ENCODE peak calls at places on chromosomes 6 and 20, in ten cellular contexts. M is H9, R is PC-9, Y is colonic mucosa, X is left ventricle myocardium inferior, W is ovary, K is aorta, P is SJSA1, A is small intestine, O is endothelial cell of umbilical vein. N is an unnamed sample.
A peak's percentile ranks its signal among the peaks of the same experiment; 100 is the strongest.

GRCh38 chr20:4949833-4950178 is 51.5 kb downstream of the SLC23A2 start:
- DNase-seq in Y (peak; percentile 33), O (peak; percentile 46), R (no peak), P (no peak), M (no peak), K (no peak), X (no peak), W (no peak), A (no peak), N (peak; percentile 28)

GRCh38 chr6:47434372-47435253 is 43.0 kb upstream of the CD2AP start:
- DNase-seq in K (no peak), O (no peak), X (no peak), M (no peak), Y (no peak), P (no peak), W (no peak), A (peak; percentile 74), R (no peak), N (no peak)

GRCh38 chr6:114121913-114122662 is 151.1 kb upstream of the HDAC2 start:
- DNase-seq in X (no peak), W (no peak), R (no peak), M (no peak), P (no peak), K (no peak), O (no peak), Y (no peak), A (no peak), N (no peak)

GRCh38 chr20:2619961-2620595 is 32.4 kb upstream of the NOP56 start:
- DNase-seq in R (no peak), X (no peak), A (no peak), M (no peak), O (no peak), Y (no peak), W (no peak), K (no peak), P (no peak), N (peak; percentile 6)

GRCh38 chr20:44714102-44714700 is 968 bp upstream of the CCN5 start:
- DNase-seq in R (no peak), O (no peak), K (no peak), W (peak; percentile 47), P (no peak), Y (no peak), M (no peak), X (no peak), A (no peak), N (no peak)

GRCh38 chr6:111750753-111751684 is 122.2 kb downstream of the FYN start:
- DNase-seq in R (no peak), O (peak; percentile 83), K (no peak), M (peak; percentile 72), X (no peak), W (no peak), A (peak; percentile 64), Y (no peak), P (no peak), N (peak; percentile 89)

GRCh38 chr6:80382796-80383195 is 276.3 kb downstream of the BCKDHB start:
- DNase-seq in M (no peak), W (no peak), P (no peak), O (peak; percentile 82), K (no peak), R (no peak), A (no peak), Y (no peak), X (no peak), N (peak; percentile 75)

GRCh38 chr6:116371384-116372209 is 850 bp downstream of the DSE start:
- DNase-seq in A (peak; percentile 26), O (peak; percentile 83), M (peak; percentile 84), R (peak; percentile 74), W (peak; percentile 82), X (peak; percentile 73), K (peak; percentile 92), Y (peak; percentile 58), P (peak; percentile 91), N (peak; percentile 92)

GRCh38 chr6:12950879-12951814 is 234.6 kb downstream of the PHACTR1 start:
- DNase-seq in X (no peak), P (no peak), A (no peak), M (no peak), W (no peak), Y (no peak), O (no peak), R (no peak), K (no peak), N (no peak)

GRCh38 chr6:12956991-12957320 is 240.4 kb downstream of the PHACTR1 start:
- DNase-seq in K (no peak), A (no peak), R (no peak), P (no peak), Y (no peak), M (no peak), W (no peak), X (no peak), O (no peak), N (no peak)

GRCh38 chr6:12957321-12958051 is 240.9 kb downstream of the PHACTR1 start:
- DNase-seq in M (peak; percentile 52), W (peak; percentile 58), O (peak; percentile 76), Y (peak; percentile 25), K (peak; percentile 90), X (peak; percentile 74), A (peak; percentile 40), R (no peak), P (no peak), N (peak; percentile 82)

GRCh38 chr6:12958052-12958706 is 241.6 kb downstream of the PHACTR1 start:
- DNase-seq in M (no peak), X (no peak), W (no peak), Y (no peak), O (peak; percentile 68), A (no peak), P (no peak), R (no peak), K (no peak), N (peak; percentile 52)

GRCh38 chr6:12955996-12956395 is 239.4 kb downstream of the PHACTR1 start:
- DNase-seq in K (no peak), O (no peak), P (no peak), A (no peak), W (no peak), Y (no peak), X (no peak), M (no peak), R (no peak), N (peak; percentile 28)
- H3K27me3 ChIP-seq in K (no peaks in the 10 kb centered on the region), O (no peaks in the 10 kb centered on the region), P (peaks cover 11% of the 10 kb centered on the region), A (no peaks in the 10 kb centered on the region), W (no peaks in the 10 kb centered on the region), Y (peaks cover 6% of the 10 kb centered on the region), X (no peaks in the 10 kb centered on the region), M (peaks cover 43% of the 10 kb centered on the region), R (peaks cover 90% of the 10 kb centered on the region), N (peaks cover 2% of the 10 kb centered on the region)

GRCh38 chr6:10424005-10424404 is 9.1 kb upstream of the TFAP2A start:
- DNase-seq in Y (no peak), A (no peak), O (no peak), P (no peak), R (no peak), W (no peak), X (no peak), K (no peak), M (no peak), N (no peak)
- H3K4me1 ChIP-seq in Y (peaks cover 7% of the 10 kb centered on the region), A (peaks cover 4% of the 10 kb centered on the region), O (peaks cover 5% of the 10 kb centered on the region), P (peaks cover 28% of the 10 kb centered on the region), R (peaks cover 26% of the 10 kb centered on the region), W (peaks cover 3% of the 10 kb centered on the region), X (peaks cover 36% of the 10 kb centered on the region), K (no peaks in the 10 kb centered on the region), M (no peaks in the 10 kb centered on the region), N (peaks cover 6% of the 10 kb centered on the region)

GRCh38 chr6:136251394-136251793 is 1.3 kb upstream of the MTFR2 start:
- DNase-seq in X (no peak), Y (no peak), M (no peak), R (no peak), A (peak; percentile 12), K (no peak), W (no peak), O (peak; percentile 30), P (no peak), N (no peak)

GRCh38 chr6:136252441-136252840 is 2.3 kb upstream of the MTFR2 start:
- DNase-seq in X (no peak), M (no peak), K (no peak), Y (no peak), P (no peak), R (no peak), O (no peak), A (no peak), W (no peak), N (no peak)

GRCh38 chr6:136250686-136251008 is 536 bp upstream of the MTFR2 start:
- DNase-seq in X (no peak), R (no peak), W (no peak), A (no peak), K (no peak), Y (no peak), M (no peak), O (no peak), P (no peak), N (no peak)

GRCh38 chr6:136249336-136249735 is 775 bp downstream of the MTFR2 start:
- DNase-seq in M (no peak), P (no peak), A (no peak), W (no peak), Y (no peak), K (no peak), R (no peak), O (peak; percentile 14), X (no peak), N (no peak)

DNA sequence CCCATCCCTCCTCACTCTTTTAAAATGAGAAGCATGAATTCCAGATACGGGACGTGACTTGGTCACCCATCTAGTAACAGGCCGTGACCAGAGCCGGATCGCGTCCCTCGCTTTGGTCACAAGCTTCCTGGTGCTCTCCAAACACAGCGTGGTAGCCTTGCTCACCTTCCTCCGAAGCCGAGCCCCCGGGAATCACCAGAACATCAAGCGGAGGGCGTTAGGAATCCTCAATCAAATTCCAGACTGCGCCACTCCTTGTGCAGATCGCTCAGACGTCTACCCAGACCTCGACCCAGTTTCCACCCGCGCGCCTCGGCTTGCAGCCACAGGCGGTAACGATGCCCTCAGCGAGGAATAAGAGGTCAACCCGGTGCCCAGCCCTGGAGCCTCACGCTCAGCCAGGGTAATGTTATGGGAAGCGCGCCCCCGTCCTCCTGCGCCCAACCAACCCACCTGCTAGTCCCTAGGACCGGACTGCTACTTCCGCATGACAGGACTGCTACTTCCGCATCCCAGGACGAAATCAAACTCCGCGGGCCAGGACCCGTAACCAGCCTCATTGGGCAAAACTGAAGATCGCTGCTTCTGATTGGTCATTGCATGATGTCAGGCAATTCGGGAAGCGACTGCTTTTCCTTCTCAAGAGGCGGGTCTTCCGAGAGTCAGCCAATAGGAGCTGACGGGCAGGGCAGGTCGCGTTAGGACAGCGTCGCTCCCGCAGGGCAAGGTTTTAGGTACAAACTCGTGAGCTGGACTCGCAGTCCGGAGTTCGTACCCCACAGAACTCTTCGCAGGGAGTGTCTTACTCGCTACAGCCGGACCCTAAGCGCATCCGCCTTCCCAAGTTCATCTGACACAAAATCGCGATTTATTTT is at the start of gene MTFR2:
- DNase-seq in W (peak; percentile 91), R (peak; percentile 100), K (peak; percentile 97), P (peak; percentile 97), Y (peak; percentile 99), A (peak; percentile 100), M (peak; percentile 99), O (peak; percentile 99), X (peak; percentile 91), N (peak; percentile 99)
- H3K27ac ChIP-seq in W (no peak within 1 kb of the TSS), R (peak within 1 kb of the TSS; percentile 13), K (no peak within 1 kb of the TSS), P (peak within 1 kb of the TSS; percentile 14), Y (peak within 1 kb of the TSS; percentile 38), A (peak within 1 kb of the TSS; percentile 43), M (no peak within 1 kb of the TSS), O (peak within 1 kb of the TSS; percentile 1), X (peak within 1 kb of the TSS; percentile 59), N (no peak within 1 kb of the TSS)

DNA sequence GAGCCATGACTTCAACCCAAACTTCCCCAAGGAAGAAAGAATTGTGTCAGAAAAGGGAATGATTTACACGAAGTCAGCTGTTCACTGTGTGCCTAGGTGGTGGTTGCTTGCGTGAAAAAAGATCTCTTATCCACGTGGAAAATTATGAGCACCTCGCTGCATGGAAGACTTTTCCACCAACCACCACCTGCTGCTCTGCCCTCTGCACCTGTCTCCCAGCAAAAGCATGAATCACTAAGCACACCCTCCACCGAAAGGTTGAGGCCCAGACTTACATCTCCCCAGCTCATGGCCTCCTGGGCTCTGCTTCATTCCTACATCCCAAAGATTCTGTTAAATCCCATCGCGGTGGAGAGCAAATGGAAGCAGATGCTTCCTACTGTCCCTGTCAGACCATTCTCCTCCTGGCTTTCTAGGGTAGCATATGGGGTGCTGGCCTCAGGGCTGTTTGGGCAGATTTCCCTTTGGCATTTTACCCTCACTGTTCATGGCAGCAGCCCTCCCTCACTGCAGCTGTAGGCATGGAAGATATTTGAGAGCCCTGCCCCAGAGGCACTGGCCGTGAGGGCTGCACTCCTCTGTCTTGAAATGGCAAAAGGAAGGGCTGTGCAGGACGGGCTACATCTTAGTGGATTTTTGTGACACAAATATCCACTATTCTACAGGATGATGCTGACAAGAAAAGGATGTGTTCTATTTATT is 37.6 kb upstream of the CST5 start:
- DNase-seq in W (no peak), R (no peak), A (no peak), X (no peak), P (no peak), M (no peak), Y (no peak), O (no peak), K (no peak), N (no peak)
- H3K27me3 ChIP-seq in W (no peaks in the 10 kb centered on the region), R (no peaks in the 10 kb centered on the region), A (no peaks in the 10 kb centered on the region), X (peaks cover 24% of the 10 kb centered on the region), P (no peaks in the 10 kb centered on the region), M (no peaks in the 10 kb centered on the region), Y (no peaks in the 10 kb centered on the region), O (no peaks in the 10 kb centered on the region), K (no peaks in the 10 kb centered on the region), N (no peaks in the 10 kb centered on the region)